ENCODE peak calls at places on chromosomes 13 and 19, in nine cellular contexts. One of them, this sample, is unnamed.

GRCh38 chr19:1618157-1619093 is 13.2 kb upstream of the UQCR11 start:
- DNase-seq in tibial nerve: no peak
- DNase-seq in T1000: no peak
- DNase-seq in T-helper 22 cell: no peak
- DNase-seq in CD8-positive, alpha-beta memory T cell: no peak
- DNase-seq in DMS79 treated with DMSO at 0.1 percent for 48 hours: no peak
- DNase-seq in suprapubic skin: no peak
- DNase-seq in AML-193: no peak
- DNase-seq in uterus: no peak
- DNase-seq in this sample: no peak

GRCh38 chr19:5632657-5633056 is 9.8 kb downstream of the SAFB start:
- DNase-seq in tibial nerve: no peak
- DNase-seq in T1000: no peak
- DNase-seq in T-helper 22 cell: no peak
- DNase-seq in CD8-positive, alpha-beta memory T cell: no peak
- DNase-seq in DMS79 treated with DMSO at 0.1 percent for 48 hours: no peak
- DNase-seq in suprapubic skin: no peak
- DNase-seq in AML-193: no peak
- DNase-seq in uterus: peak; percentile 36
- DNase-seq in this sample: no peak

GRCh38 chr19:45344621-45345505 is 4.3 kb downstream of the KLC3 start:
- DNase-seq in tibial nerve: no peak
- DNase-seq in T1000: no peak
- DNase-seq in T-helper 22 cell: no peak
- DNase-seq in CD8-positive, alpha-beta memory T cell: no peak
- DNase-seq in DMS79 treated with DMSO at 0.1 percent for 48 hours: no peak
- DNase-seq in suprapubic skin: no peak
- DNase-seq in AML-193: no peak
- DNase-seq in uterus: no peak
- DNase-seq in this sample: no peak

GRCh38 chr13:47409778-47410177 is 512.9 kb upstream of the HTR2A start:
- DNase-seq in tibial nerve: no peak
- DNase-seq in T1000: no peak
- DNase-seq in T-helper 22 cell: no peak
- DNase-seq in CD8-positive, alpha-beta memory T cell: no peak
- DNase-seq in DMS79 treated with DMSO at 0.1 percent for 48 hours: no peak
- DNase-seq in suprapubic skin: no peak
- DNase-seq in AML-193: no peak
- DNase-seq in uterus: no peak
- DNase-seq in this sample: no peak

GRCh38 chr13:74248477-74248876 is 114.3 kb upstream of the KLF12 start:
- DNase-seq in tibial nerve: no peak
- DNase-seq in T1000: no peak
- DNase-seq in T-helper 22 cell: no peak
- DNase-seq in CD8-positive, alpha-beta memory T cell: no peak
- DNase-seq in DMS79 treated with DMSO at 0.1 percent for 48 hours: no peak
- DNase-seq in suprapubic skin: no peak
- DNase-seq in AML-193: no peak
- DNase-seq in uterus: no peak
- DNase-seq in this sample: no peak

GRCh38 chr19:47663911-47664771 is 49.1 kb upstream of the EHD2 start:
- DNase-seq in tibial nerve: peak; percentile 86
- DNase-seq in T1000: peak; percentile 15
- DNase-seq in T-helper 22 cell: no peak
- DNase-seq in CD8-positive, alpha-beta memory T cell: no peak
- DNase-seq in DMS79 treated with DMSO at 0.1 percent for 48 hours: no peak
- DNase-seq in suprapubic skin: peak; percentile 87
- DNase-seq in AML-193: peak; percentile 40
- DNase-seq in uterus: peak; percentile 94
- DNase-seq in this sample: peak; percentile 86

GRCh38 chr19:56144396-56144795 is 3.3 kb downstream of the ZNF444 start:
- DNase-seq in tibial nerve: no peak
- DNase-seq in T1000: no peak
- DNase-seq in T-helper 22 cell: no peak
- DNase-seq in CD8-positive, alpha-beta memory T cell: no peak
- DNase-seq in DMS79 treated with DMSO at 0.1 percent for 48 hours: no peak
- DNase-seq in suprapubic skin: no peak
- DNase-seq in AML-193: no peak
- DNase-seq in uterus: no peak
- DNase-seq in this sample: no peak

GRCh38 chr19:41927810-41928192 is 448 bp downstream of the ERFL start:
- DNase-seq in tibial nerve: no peak
- DNase-seq in T1000: no peak
- DNase-seq in T-helper 22 cell: peak; percentile 22
- DNase-seq in CD8-positive, alpha-beta memory T cell: peak; percentile 65
- DNase-seq in DMS79 treated with DMSO at 0.1 percent for 48 hours: no peak
- DNase-seq in suprapubic skin: no peak
- DNase-seq in AML-193: no peak
- DNase-seq in uterus: no peak
- DNase-seq in this sample: no peak

GRCh38 chr19:51808333-51808986 is 13.5 kb downstream of the FPR3 start:
- DNase-seq in tibial nerve: no peak
- DNase-seq in T1000: no peak
- DNase-seq in T-helper 22 cell: no peak
- DNase-seq in CD8-positive, alpha-beta memory T cell: no peak
- DNase-seq in DMS79 treated with DMSO at 0.1 percent for 48 hours: no peak
- DNase-seq in suprapubic skin: no peak
- DNase-seq in AML-193: no peak
- DNase-seq in uterus: no peak
- DNase-seq in this sample: no peak

GRCh38 chr13:44347301-44347700 is 26.3 kb upstream of the SERP2 start:
- DNase-seq in tibial nerve: no peak
- DNase-seq in T1000: no peak
- DNase-seq in T-helper 22 cell: no peak
- DNase-seq in CD8-positive, alpha-beta memory T cell: no peak
- DNase-seq in DMS79 treated with DMSO at 0.1 percent for 48 hours: no peak
- DNase-seq in suprapubic skin: no peak
- DNase-seq in AML-193: no peak
- DNase-seq in uterus: no peak
- DNase-seq in this sample: no peak

GRCh38 chr13:104385409-104385808 is 1319.2 kb upstream of the SLC10A2 start:
- DNase-seq in tibial nerve: no peak
- DNase-seq in T1000: no peak
- DNase-seq in T-helper 22 cell: no peak
- DNase-seq in CD8-positive, alpha-beta memory T cell: no peak
- DNase-seq in DMS79 treated with DMSO at 0.1 percent for 48 hours: no peak
- DNase-seq in suprapubic skin: no peak
- DNase-seq in AML-193: no peak
- DNase-seq in uterus: no peak
- DNase-seq in this sample: no peak